ENCODE peak calls at places on chromosome 3, in five cellular contexts. S, A, L, O and M are unnamed samples.
A peak's percentile ranks its signal among the peaks of the same experiment; 100 is the strongest.

GRCh38 chr3:194296448-194296831 is 54.7 kb downstream of the CPN2 start:
- DNase-seq in A (no peak), S (no peak), O (no peak), L (peak; percentile 93), M (no peak)

GRCh38 chr3:29683306-29683993 is 402.6 kb downstream of the RBMS3 start:
- DNase-seq in S (no peak), O (no peak), L (no peak), A (no peak), M (no peak)

GRCh38 chr3:43892061-43892460 is 201.3 kb downstream of the ABHD5 start:
- DNase-seq in A (no peak), S (no peak), L (no peak), O (no peak), M (no peak)

GRCh38 chr3:59578129-59578528 is 528.3 kb upstream of the CFAP20DC start:
- DNase-seq in O (no peak), L (no peak), A (no peak), S (no peak), M (no peak)

GRCh38 chr3:48694610-48695051 is 8.9 kb upstream of the NCKIPSD start:
- DNase-seq in S (peak; percentile 87), O (no peak), A (peak; percentile 62), L (peak; percentile 71), M (peak; percentile 64)

GRCh38 chr3:81303326-81303725 is 458.1 kb downstream of the GBE1 start:
- DNase-seq in S (no peak), L (no peak), O (no peak), A (no peak), M (no peak)

GRCh38 chr3:64351713-64352595 is 126.7 kb upstream of the PRICKLE2 start:
- DNase-seq in A (no peak), L (no peak), O (no peak), S (no peak), M (no peak)

GRCh38 chr3:31959951-31960792 is 20.9 kb downstream of the OSBPL10 start:
- DNase-seq in L (no peak), A (no peak), S (no peak), O (no peak), M (no peak)

GRCh38 chr3:135050536-135050935 is 255.5 kb downstream of the EPHB1 start:
- DNase-seq in L (no peak), S (no peak), O (no peak), A (no peak), M (no peak)